ENCODE peak calls at places on chromosomes 5 and 9, in nine cellular contexts. D, M, A, X, F, E, G, H and C are unnamed samples.

GRCh38 chr9:38061326-38061947 is 7.6 kb downstream of the SHB start:
- DNase-seq in M (no peak), E (peak), F (no peak), D (no peak), X (no peak), G (no peak), H (no peak), A (peak), C (no peak)

GRCh38 chr5:177399903-177400868 is at the start of gene PFN3:
- DNase-seq in G (no peak), F (no peak), M (no peak), H (no peak), X (no peak), E (no peak), A (no peak), D (no peak), C (no peak)

GRCh38 chr9:35940474-35941467 is 17.2 kb downstream of the OR2S2 start:
- DNase-seq in A (no peak), M (no peak), D (no peak), F (no peak), G (peak), H (no peak), E (no peak), X (no peak), C (no peak)

GRCh38 chr9:4276856-4277255 is 23.0 kb downstream of the GLIS3 start:
- DNase-seq in D (no peak), M (no peak), F (no peak), G (no peak), H (no peak), X (no peak), E (no peak), A (no peak), C (no peak)

GRCh38 chr5:585962-586628 is 26.0 kb upstream of the CEP72 start:
- DNase-seq in X (no peak), E (no peak), M (no peak), D (no peak), G (no peak), F (no peak), H (no peak), A (no peak), C (no peak)

GRCh38 chr5:10111575-10111974 is 138.1 kb downstream of the ATPSCKMT start:
- DNase-seq in E (peak), F (no peak), H (peak), G (no peak), A (no peak), X (no peak), D (peak), M (peak), C (peak)

GRCh38 chr5:107254214-107254901 is 416.4 kb downstream of the EFNA5 start:
- DNase-seq in H (no peak), E (no peak), M (no peak), D (no peak), G (no peak), F (no peak), A (no peak), X (no peak), C (no peak)

GRCh38 chr5:98927242-98927987 is 1.4 kb downstream of the CHD1 start:
- DNase-seq in D (peak), G (peak), M (no peak), E (peak), X (no peak), F (no peak), A (peak), H (peak), C (peak)

GRCh38 chr9:99056876-99057664 is 47.8 kb upstream of the TGFBR1 start:
- DNase-seq in M (no peak), H (peak), E (no peak), D (no peak), F (no peak), G (peak), A (no peak), X (no peak), C (no peak)

GRCh38 chr5:98205691-98206461 is 567.6 kb upstream of the RGMB start:
- DNase-seq in H (peak), F (no peak), A (no peak), M (no peak), X (no peak), E (no peak), G (no peak), D (no peak), C (no peak)

GRCh38 chr9:74499111-74499601 is 2.0 kb downstream of the RORB start:
- DNase-seq in G (no peak), X (no peak), M (no peak), H (no peak), A (peak), F (no peak), D (no peak), E (peak), C (peak)

GRCh38 chr9:123996731-123997421 is 14.7 kb upstream of the LHX2 start:
- DNase-seq in E (peak), X (no peak), D (no peak), G (no peak), H (no peak), A (peak), F (no peak), M (no peak), C (no peak)

GRCh38 chr9:134294228-134295071 is 31.8 kb upstream of the RXRA start:
- DNase-seq in D (no peak), F (peak), X (no peak), M (no peak), G (peak), H (no peak), E (no peak), A (no peak), C (peak)

GRCh38 chr9:27865031-27865438 is 291.8 kb upstream of the C9orf72 start:
- DNase-seq in H (peak), E (no peak), D (no peak), X (no peak), A (no peak), F (no peak), G (no peak), M (no peak), C (no peak)

GRCh38 chr9:95379630-95380029 is 62.1 kb upstream of the FANCC start:
- DNase-seq in E (no peak), M (no peak), F (no peak), H (no peak), A (no peak), G (no peak), D (no peak), X (no peak), C (no peak)

GRCh38 chr5:112917453-112918005 is 4.5 kb downstream of the REEP5 start:
- DNase-seq in M (no peak), X (no peak), A (no peak), G (peak), F (no peak), D (no peak), H (no peak), E (peak), C (no peak)

GRCh38 chr5:95842955-95843544 is 20.5 kb upstream of the GLRX start:
- DNase-seq in E (peak), X (no peak), M (no peak), F (no peak), H (no peak), A (peak), G (peak), D (no peak), C (no peak)

GRCh38 chr5:181241393-181241975 is 2.2 kb downstream of the RACK1 start:
- DNase-seq in H (peak), D (no peak), X (no peak), F (no peak), M (no peak), A (no peak), G (peak), E (no peak), C (no peak)

DNA sequence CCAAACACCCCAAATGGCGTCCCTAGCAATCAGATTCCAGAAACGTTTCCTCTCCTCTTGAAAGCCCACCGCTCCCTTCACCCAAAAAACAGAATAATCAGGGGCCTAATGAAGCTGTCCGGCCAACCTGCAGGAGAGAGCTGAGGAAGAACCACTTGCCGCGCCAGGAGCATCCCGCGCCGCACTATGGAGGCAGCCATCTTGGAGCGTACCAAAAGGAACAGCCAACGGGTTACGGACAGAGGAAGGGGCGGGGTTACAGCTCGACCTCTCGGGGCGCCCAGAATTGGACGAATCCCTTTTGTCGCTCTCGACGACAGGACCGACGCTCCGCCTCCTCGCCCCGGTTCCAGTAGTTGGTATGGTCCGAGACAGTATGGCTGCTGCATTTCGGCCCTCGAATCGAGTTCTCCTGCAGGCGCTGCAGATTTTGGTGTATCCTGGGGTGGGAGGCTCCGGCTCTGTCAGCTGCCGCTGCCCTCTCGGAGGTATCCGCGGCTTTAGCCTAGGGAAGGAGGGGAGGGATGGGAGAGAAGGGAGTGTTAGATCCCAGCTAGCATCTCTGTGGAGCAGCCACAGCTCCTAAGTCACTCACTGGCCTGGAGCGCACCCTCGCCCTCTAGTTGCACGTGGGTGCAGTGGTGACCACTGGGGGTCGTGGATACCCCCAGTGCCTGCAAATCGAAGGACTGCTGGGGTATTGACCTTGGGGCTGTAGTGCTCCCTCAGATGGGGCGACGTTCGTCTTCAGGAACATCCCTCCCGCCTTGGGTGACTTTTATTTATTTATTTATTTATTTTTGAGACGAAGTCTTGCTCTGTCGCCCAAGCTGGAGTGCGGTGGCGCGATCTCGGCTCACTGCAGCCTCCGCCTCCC is at the start of the genes MRPS27 and PTCD2:
- DNase-seq in H (peak), D (peak), A (peak), E (peak), G (peak), F (peak), X (peak), M (peak), C (peak)
- TF ChIP-seq CTCF in H (no peak), D (peak), A (peak), E (peak), G (no peak), F (no peak), X (no peak), M (no peak), C (no peak)

DNA sequence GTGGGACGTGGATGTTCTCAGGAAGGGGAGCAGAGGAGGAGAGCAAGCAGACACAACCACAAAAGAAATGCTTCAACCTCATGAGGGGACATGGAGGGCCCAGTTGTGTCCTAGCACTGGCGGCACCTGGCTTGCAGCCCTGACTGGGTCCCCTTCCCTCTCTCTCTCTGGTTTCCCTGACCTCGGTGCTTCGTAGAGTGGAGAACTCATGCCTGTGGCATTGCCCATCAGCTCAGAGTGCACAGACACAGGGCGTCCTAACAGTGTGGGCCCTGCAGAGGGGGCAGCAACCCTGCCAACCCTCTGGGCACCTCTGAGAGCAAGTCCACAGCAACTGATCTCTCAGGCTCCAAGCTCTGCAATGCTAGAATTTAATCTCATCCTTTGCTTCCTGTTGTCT is 140.6 kb downstream of the BARX1 start:
- DNase-seq in H (no peak), F (no peak), A (peak), G (no peak), M (no peak), D (no peak), X (no peak), E (peak), C (no peak)
- TF ChIP-seq CTCF in H (no peak), F (no peak), A (no peak), G (no peak), M (no peak), D (no peak), X (no peak), E (peak), C (peak)

GRCh38 chr9:1709347-1709746 is 305.8 kb upstream of the SMARCA2 start:
- DNase-seq in F (no peak), D (no peak), M (no peak), G (no peak), X (no peak), E (no peak), A (peak), H (no peak), C (no peak)
- TF ChIP-seq CTCF in F (peak), D (no peak), M (peak), G (no peak), X (no peak), E (peak), A (peak), H (peak), C (no peak)

GRCh38 chr5:11622785-11623184 is 281.5 kb downstream of the CTNND2 start:
- DNase-seq in M (no peak), X (no peak), H (no peak), A (no peak), F (no peak), E (no peak), D (no peak), G (no peak), C (no peak)

GRCh38 chr5:11617080-11617479 is 287.2 kb downstream of the CTNND2 start:
- DNase-seq in X (no peak), E (no peak), G (no peak), F (no peak), H (no peak), M (no peak), D (no peak), A (no peak), C (no peak)

GRCh38 chr5:11620172-11620571 is 284.1 kb downstream of the CTNND2 start:
- DNase-seq in M (no peak), G (no peak), A (no peak), E (peak), D (no peak), H (no peak), X (no peak), F (no peak), C (no peak)

DNA sequence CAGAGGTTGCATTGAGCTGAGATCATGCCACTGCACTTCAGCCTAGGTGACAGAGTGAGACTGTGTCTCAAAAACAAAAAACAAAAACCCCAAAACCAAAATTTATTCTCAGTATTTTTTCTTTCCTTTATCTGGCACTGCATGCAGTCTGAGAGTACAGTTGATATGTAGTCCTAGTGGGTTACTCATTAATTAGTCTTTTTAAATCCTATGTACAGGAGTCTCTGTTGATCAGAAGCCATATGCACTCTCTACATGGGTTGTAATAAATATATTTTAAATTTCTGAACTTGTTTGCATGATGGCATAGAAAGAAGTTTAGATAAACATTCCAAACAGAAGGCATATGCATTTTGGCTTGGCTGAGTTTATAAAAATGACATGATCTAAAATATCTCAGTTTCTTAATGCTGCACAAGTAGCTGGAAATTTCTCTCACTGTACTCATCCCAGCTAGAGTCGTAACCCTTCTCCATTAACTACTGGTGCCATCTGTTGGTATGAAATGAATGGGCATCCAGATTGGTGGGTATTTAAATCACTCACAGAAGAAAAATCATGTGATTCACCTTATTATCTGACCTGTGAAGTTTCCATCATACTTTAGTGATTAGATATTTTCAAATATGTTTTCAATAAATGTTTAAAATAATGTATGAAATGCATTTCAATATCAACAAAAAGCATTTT is 284.8 kb downstream of the CTNND2 start:
- DNase-seq in H (peak), A (no peak), M (no peak), E (no peak), G (no peak), X (no peak), F (no peak), D (no peak), C (no peak)
- TF ChIP-seq CTCF in H (peak), A (no peak), M (no peak), E (peak), G (no peak), X (no peak), F (no peak), D (no peak), C (peak)

DNA sequence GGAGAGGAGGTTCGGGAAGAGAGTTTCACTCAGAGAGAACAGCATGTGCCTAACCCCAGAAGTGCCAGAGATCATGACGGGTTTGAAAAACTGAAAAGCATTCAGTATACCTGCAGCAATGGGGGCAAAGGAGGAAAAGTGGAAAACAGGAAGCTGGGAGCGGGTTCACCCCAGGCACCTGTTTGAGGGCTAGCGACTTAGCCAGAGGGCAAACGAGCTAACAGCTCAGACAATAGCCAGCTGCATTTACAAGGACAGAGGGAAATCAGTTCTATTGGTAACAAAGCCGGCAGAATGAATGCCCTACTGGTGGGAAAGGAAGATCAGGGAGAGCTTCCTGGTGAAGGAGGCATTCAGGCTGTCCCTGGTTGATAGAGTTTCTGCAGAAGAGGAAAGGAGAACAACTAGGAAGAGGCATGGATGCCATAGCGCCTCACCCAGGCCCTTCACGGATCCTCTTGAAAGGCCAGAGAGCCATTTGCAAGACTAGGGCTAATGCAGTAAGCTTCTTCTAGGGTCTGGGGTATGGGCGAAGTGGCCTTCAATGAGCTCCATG is 141.7 kb upstream of the ADRA1B start:
- DNase-seq in F (no peak), X (no peak), D (no peak), E (peak), G (no peak), H (no peak), M (no peak), A (no peak), C (no peak)
- TF ChIP-seq CTCF in F (no peak), X (no peak), D (no peak), E (peak), G (no peak), H (no peak), M (no peak), A (no peak), C (no peak)

GRCh38 chr5:13660072-13660471 is 284.4 kb downstream of the DNAH5 start:
- DNase-seq in D (no peak), X (no peak), G (no peak), A (no peak), F (no peak), E (no peak), H (no peak), M (no peak), C (no peak)
- TF ChIP-seq CTCF in D (peak), X (no peak), G (no peak), A (no peak), F (no peak), E (peak), H (no peak), M (no peak), C (no peak)

GRCh38 chr5:31196309-31196708 is 2.8 kb downstream of the CDH6 start:
- DNase-seq in G (no peak), A (no peak), D (no peak), M (peak), X (no peak), F (no peak), H (no peak), E (peak), C (no peak)
- TF ChIP-seq CTCF in G (no peak), A (no peak), D (peak), M (peak), X (no peak), F (no peak), H (no peak), E (peak), C (peak)